ENCODE peak calls at places on chromosome 17, in eight cellular contexts. X is spleen, W is body of pancreas, E is testis, Z is A549, D is IMR-90, L is HepG2, G is prostate gland. O is an unnamed sample.

GRCh38 chr17:55314784-55315491 is 50.2 kb downstream of the HLF start:
- DNase-seq in E (no peak), X (no peak), L (no peak), G (no peak), Z (no peak), W (no peak), D (no peak), O (no peak)

GRCh38 chr17:80035937-80036714 is at the start of gene CCDC40:
- DNase-seq in D (peak; percentile 59), L (peak; percentile 72), W (peak; percentile 90), Z (peak; percentile 89), G (peak; percentile 79), X (peak; percentile 94), E (peak; percentile 86), O (peak; percentile 72)

GRCh38 chr17:68572138-68572842 is 28.9 kb downstream of the FAM20A start:
- DNase-seq in W (no peak), D (no peak), E (no peak), G (no peak), Z (no peak), L (no peak), X (no peak), O (no peak)

GRCh38 chr17:28369684-28370034 is 448 bp downstream of the VTN start:
- DNase-seq in G (no peak), E (no peak), L (peak; percentile 28), D (no peak), X (no peak), W (no peak), Z (no peak), O (no peak)

GRCh38 chr17:8873801-8874715 is 6.6 kb upstream of the PIK3R6 start:
- DNase-seq in Z (no peak), D (no peak), W (no peak), G (no peak), X (no peak), E (no peak), L (no peak), O (no peak)

GRCh38 chr17:34275881-34276280 is 5.9 kb downstream of the CCL7 start:
- DNase-seq in X (no peak), Z (no peak), W (no peak), L (no peak), D (peak; percentile 97), G (no peak), E (no peak), O (peak; percentile 90)

GRCh38 chr17:65307366-65308316 is 170.5 kb downstream of the RGS9 start:
- DNase-seq in X (no peak), Z (no peak), G (no peak), E (no peak), W (no peak), D (no peak), L (no peak), O (no peak)

GRCh38 chr17:7095642-7096041 is 15.6 kb upstream of the CLEC10A start:
- DNase-seq in L (no peak), E (no peak), W (no peak), X (no peak), D (no peak), Z (no peak), G (no peak), O (peak; percentile 77)

GRCh38 chr17:28807925-28808641 is 34.5 kb downstream of the FAM222B start:
- DNase-seq in E (no peak), D (peak; percentile 92), W (peak; percentile 45), L (peak; percentile 68), G (peak; percentile 10), Z (peak; percentile 57), X (no peak), O (peak; percentile 95)

GRCh38 chr17:79424471-79425185 is 186.2 kb downstream of the RBFOX3 start:
- DNase-seq in X (no peak), L (no peak), D (no peak), W (no peak), Z (no peak), E (no peak), G (no peak), O (no peak)

GRCh38 chr17:57935833-57936807 is 19.1 kb downstream of the CUEDC1 start:
- DNase-seq in D (peak; percentile 55), X (no peak), L (peak; percentile 80), E (peak; percentile 49), Z (no peak), W (peak; percentile 46), G (no peak), O (no peak)

GRCh38 chr17:68775338-68775737 is 174.2 kb upstream of the FAM20A start:
- DNase-seq in G (no peak), Z (no peak), D (no peak), W (no peak), L (no peak), X (no peak), E (no peak), O (peak; percentile 88)

GRCh38 chr17:21029032-21029431 is 13.8 kb downstream of the USP22 start:
- DNase-seq in Z (no peak), X (no peak), G (no peak), E (no peak), D (peak; percentile 84), L (no peak), W (peak; percentile 73), O (no peak)

GRCh38 chr17:40854175-40854814 is 12.7 kb downstream of the KRT12 start:
- DNase-seq in Z (peak; percentile 71), W (no peak), E (no peak), G (no peak), X (no peak), D (peak; percentile 93), L (peak; percentile 55), O (peak; percentile 59)

GRCh38 chr17:7562208-7562605 is 488 bp downstream of the SENP3 start:
- DNase-seq in L (no peak), X (no peak), E (no peak), D (no peak), W (no peak), Z (no peak), G (no peak), O (no peak)

GRCh38 chr17:55416000-55416399 is 5.6 kb downstream of the MMD start:
- DNase-seq in X (no peak), W (no peak), G (no peak), L (no peak), Z (no peak), E (no peak), D (no peak), O (no peak)

GRCh38 chr17:73422121-73422520 is 110.3 kb upstream of the CDC42EP4 start:
- DNase-seq in Z (no peak), D (no peak), E (no peak), G (no peak), L (no peak), X (peak; percentile 61), W (no peak), O (no peak)

GRCh38 chr17:2347805-2348685 is 10.7 kb downstream of the SGSM2 start:
- DNase-seq in W (peak; percentile 62), X (peak; percentile 28), D (peak; percentile 91), L (peak; percentile 92), Z (peak; percentile 47), E (no peak), G (peak; percentile 86), O (no peak)

GRCh38 chr17:2351269-2351668 is 14.0 kb downstream of the SGSM2 start:
- DNase-seq in X (peak; percentile 56), G (no peak), L (no peak), D (no peak), Z (no peak), E (no peak), W (no peak), O (no peak)

GRCh38 chr17:2344528-2344927 is 7.2 kb downstream of the SGSM2 start:
- DNase-seq in G (no peak), Z (no peak), X (no peak), L (no peak), W (no peak), D (no peak), E (no peak), O (no peak)

GRCh38 chr17:2343421-2343820 is 6.1 kb downstream of the SGSM2 start:
- DNase-seq in E (no peak), G (no peak), W (no peak), D (no peak), Z (no peak), X (no peak), L (no peak), O (no peak)

DNA sequence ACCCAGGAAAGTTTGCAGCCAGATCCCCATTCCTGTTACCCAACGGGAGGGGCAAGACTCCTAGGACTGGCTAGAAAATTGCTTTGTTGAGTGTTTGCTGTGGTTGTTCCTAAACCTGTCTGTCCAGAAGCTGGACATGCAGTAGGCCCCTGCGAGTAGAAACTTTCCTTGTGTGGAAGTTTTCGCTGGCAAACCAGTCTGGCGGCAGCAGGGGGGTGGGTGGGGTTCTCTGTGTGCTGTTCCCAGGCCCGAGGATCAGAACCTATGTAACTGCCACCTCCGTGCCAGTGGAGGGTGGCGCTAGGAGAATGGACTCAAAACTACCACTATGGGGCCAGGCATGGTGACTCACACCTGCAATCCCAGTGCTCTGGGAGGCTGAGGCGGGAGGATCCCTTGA is 9.2 kb downstream of the SGSM2 start:
- DNase-seq in E (no peak), G (peak; percentile 82), W (no peak), Z (no peak), X (no peak), L (no peak), D (no peak), O (no peak)
- H3K27ac ChIP-seq in E (no peak overlapping the region), G (peak overlapping the region; percentile 87), W (no peak overlapping the region), Z (no peak overlapping the region), X (no peak overlapping the region), L (no peak overlapping the region), D (no peak overlapping the region), O (no peak overlapping the region)

DNA sequence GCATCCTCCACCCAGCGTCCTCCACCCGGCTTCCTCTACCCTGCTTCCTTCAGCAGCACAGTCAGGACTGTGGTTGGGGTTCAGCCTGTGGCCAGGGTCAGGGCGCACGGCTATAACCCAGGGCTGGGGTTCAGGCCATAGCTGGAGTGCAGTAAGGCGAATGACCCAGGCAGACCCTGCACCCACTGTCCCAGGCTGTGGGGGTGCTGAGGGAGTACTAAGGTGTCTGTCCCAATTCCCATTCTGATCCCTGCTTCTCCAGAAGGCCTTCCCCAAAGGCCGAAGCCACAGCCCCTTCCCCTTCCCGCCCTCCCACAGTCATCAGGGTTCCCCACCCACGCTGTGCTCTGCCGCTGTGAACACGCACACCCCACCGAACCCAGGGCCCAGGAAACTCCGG is 12.4 kb downstream of the EMC6 start:
- DNase-seq in E (no peak), X (no peak), D (no peak), G (no peak), L (no peak), W (no peak), Z (no peak), O (no peak)
- TF ChIP-seq POLR2A in E (no peak), X (no peak), D (no peak), G (no peak), L (no peak), W (no peak), Z (no peak), O (no peak)

GRCh38 chr17:1820518-1821252 is 9.0 kb downstream of the SMYD4 start:
- DNase-seq in W (no peak), G (no peak), Z (no peak), L (no peak), X (no peak), D (no peak), E (no peak), O (no peak)
- H3K27ac ChIP-seq in W (peak overlapping the region; percentile 40), G (no peak overlapping the region), Z (no peak overlapping the region), L (no peak overlapping the region), X (no peak overlapping the region), D (no peak overlapping the region), E (no peak overlapping the region), O (no peak overlapping the region)

DNA sequence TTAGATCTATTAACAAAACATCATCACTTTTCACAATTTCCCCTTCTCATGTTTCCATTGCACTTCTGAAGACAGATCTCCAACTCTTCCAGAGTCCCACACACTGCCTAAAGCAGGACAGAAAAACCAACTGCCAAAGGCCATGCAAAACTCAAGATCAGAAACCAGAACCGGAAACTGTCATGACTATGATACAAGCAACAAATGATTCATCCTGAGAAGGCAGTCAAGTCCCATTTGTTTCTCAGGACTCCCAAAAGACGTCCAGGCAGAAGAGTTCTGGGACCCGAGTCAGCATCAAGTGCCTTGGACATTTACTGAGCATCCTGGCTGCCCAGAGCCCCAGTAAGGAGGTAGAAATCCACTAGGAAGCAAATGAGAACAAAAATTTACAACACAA is 38.8 kb downstream of the ERN1 start:
- DNase-seq in D (peak; percentile 61), X (no peak), G (no peak), W (no peak), Z (no peak), E (no peak), L (no peak), O (no peak)
- TF ChIP-seq POLR2A in D (no peak), X (no peak), G (no peak), W (no peak), Z (no peak), E (no peak), L (no peak), O (no peak)